ENCODE peak calls at places on chromosomes 5 and 9, in five cellular contexts. One of them, this sample, is unnamed.

GRCh38 chr9:105385372-105385985 is 62.4 kb upstream of the FSD1L start:
- DNase-seq in H1: no peak
- DNase-seq in HepG2: no peak
- DNase-seq in K562: no peak
- DNase-seq in A549: no peak
- DNase-seq in this sample: no peak

GRCh38 chr9:92046676-92047075 is 68.5 kb downstream of the SPTLC1 start:
- DNase-seq in A549: no peak
- DNase-seq in H1: no peak
- DNase-seq in K562: no peak
- DNase-seq in HepG2: no peak
- DNase-seq in this sample: no peak

GRCh38 chr9:76856016-76856415 is 49.9 kb downstream of the PRUNE2 start:
- DNase-seq in H1: no peak
- DNase-seq in HepG2: no peak
- DNase-seq in A549: no peak
- DNase-seq in K562: no peak
- DNase-seq in this sample: no peak

GRCh38 chr5:158398360-158399201 is 539.6 kb upstream of the CLINT1 start:
- DNase-seq in K562: no peak
- DNase-seq in HepG2: no peak
- DNase-seq in A549: no peak
- DNase-seq in H1: no peak
- DNase-seq in this sample: no peak

GRCh38 chr5:180313677-180314076 is 21.8 kb upstream of the MAPK9 start:
- DNase-seq in A549: no peak
- DNase-seq in K562: peak; percentile 67
- DNase-seq in H1: no peak
- DNase-seq in HepG2: peak; percentile 70
- DNase-seq in this sample: peak; percentile 75

GRCh38 chr5:175880797-175881312 is 9.5 kb downstream of the CPLX2 start:
- DNase-seq in H1: no peak
- DNase-seq in A549: no peak
- DNase-seq in K562: no peak
- DNase-seq in HepG2: no peak
- DNase-seq in this sample: no peak

GRCh38 chr5:179135006-179135405 is 74.8 kb downstream of the ZNF354C start:
- DNase-seq in A549: no peak
- DNase-seq in HepG2: no peak
- DNase-seq in H1: no peak
- DNase-seq in K562: no peak
- DNase-seq in this sample: no peak

GRCh38 chr5:137405393-137405792 is 93.7 kb downstream of the SPOCK1 start:
- DNase-seq in K562: no peak
- DNase-seq in HepG2: no peak
- DNase-seq in A549: no peak
- DNase-seq in H1: no peak
- DNase-seq in this sample: no peak

GRCh38 chr5:75021229-75021628 is 31.1 kb downstream of the GCNT4 start:
- DNase-seq in H1: no peak
- DNase-seq in K562: no peak
- DNase-seq in HepG2: no peak
- DNase-seq in A549: no peak
- DNase-seq in this sample: no peak

GRCh38 chr5:88925692-88926490 is 42.9 kb upstream of the MEF2C start:
- DNase-seq in H1: no peak
- DNase-seq in K562: no peak
- DNase-seq in A549: no peak
- DNase-seq in HepG2: no peak
- DNase-seq in this sample: no peak

GRCh38 chr9:137499858-137500661 is 40.9 kb upstream of the NSMF start:
- DNase-seq in HepG2: no peak
- DNase-seq in K562: peak; percentile 52
- DNase-seq in A549: no peak
- DNase-seq in H1: no peak
- DNase-seq in this sample: no peak

GRCh38 chr9:125654121-125654520 is 52.9 kb downstream of the MAPKAP1 start:
- DNase-seq in K562: no peak
- DNase-seq in H1: peak; percentile 51
- DNase-seq in A549: no peak
- DNase-seq in HepG2: no peak
- DNase-seq in this sample: no peak

GRCh38 chr9:93173365-93174150 is 10.4 kb upstream of the WNK2 start:
- DNase-seq in H1: no peak
- DNase-seq in K562: no peak
- DNase-seq in A549: no peak
- DNase-seq in HepG2: no peak
- DNase-seq in this sample: no peak

GRCh38 chr9:87193925-87194380 is 246.6 kb upstream of the GAS1 start:
- DNase-seq in K562: no peak
- DNase-seq in HepG2: no peak
- DNase-seq in H1: no peak
- DNase-seq in A549: no peak
- DNase-seq in this sample: no peak

GRCh38 chr5:107218457-107219193 is 452.1 kb downstream of the EFNA5 start:
- DNase-seq in H1: no peak
- DNase-seq in HepG2: no peak
- DNase-seq in A549: no peak
- DNase-seq in K562: no peak
- DNase-seq in this sample: peak; percentile 82

GRCh38 chr5:172616730-172617129 is 24.3 kb upstream of the NEURL1B start:
- DNase-seq in HepG2: no peak
- DNase-seq in A549: no peak
- DNase-seq in K562: no peak
- DNase-seq in H1: no peak
- DNase-seq in this sample: no peak

GRCh38 chr5:143014017-143014651 is 244.0 kb downstream of the ARHGAP26 start:
- DNase-seq in H1: no peak
- DNase-seq in K562: peak; percentile 54
- DNase-seq in HepG2: no peak
- DNase-seq in A549: no peak
- DNase-seq in this sample: no peak

GRCh38 chr5:23033864-23034263 is 180.7 kb upstream of the CDH12 start:
- DNase-seq in A549: no peak
- DNase-seq in H1: no peak
- DNase-seq in HepG2: no peak
- DNase-seq in K562: no peak
- DNase-seq in this sample: no peak

GRCh38 chr5:115096034-115096769 is 73.5 kb downstream of the TRIM36 start:
- DNase-seq in A549: no peak
- DNase-seq in H1: no peak
- DNase-seq in HepG2: no peak
- DNase-seq in K562: no peak
- DNase-seq in this sample: no peak

GRCh38 chr5:69035665-69036064 is 58.1 kb upstream of the SLC30A5 start:
- DNase-seq in A549: no peak
- DNase-seq in K562: no peak
- DNase-seq in HepG2: no peak
- DNase-seq in H1: no peak
- DNase-seq in this sample: no peak

GRCh38 chr5:36728697-36729543 is 122.5 kb downstream of the SLC1A3 start:
- DNase-seq in K562: peak; percentile 70
- DNase-seq in A549: peak; percentile 57
- DNase-seq in HepG2: peak; percentile 65
- DNase-seq in H1: no peak
- DNase-seq in this sample: peak; percentile 68

GRCh38 chr9:107486674-107487520 is 2.7 kb downstream of the KLF4 start:
- DNase-seq in K562: no peak
- DNase-seq in HepG2: no peak
- DNase-seq in A549: no peak
- DNase-seq in H1: no peak
- DNase-seq in this sample: no peak

GRCh38 chr5:112703866-112704820 is 33.5 kb upstream of the APC start:
- DNase-seq in H1: no peak
- DNase-seq in A549: no peak
- DNase-seq in K562: peak; percentile 23
- DNase-seq in HepG2: no peak
- DNase-seq in this sample: peak; percentile 80

GRCh38 chr5:59390074-59390659 is 503.4 kb downstream of the PDE4D start:
- DNase-seq in HepG2: peak; percentile 18
- DNase-seq in K562: peak; percentile 11
- DNase-seq in A549: no peak
- DNase-seq in H1: no peak
- DNase-seq in this sample: peak; percentile 40

DNA sequence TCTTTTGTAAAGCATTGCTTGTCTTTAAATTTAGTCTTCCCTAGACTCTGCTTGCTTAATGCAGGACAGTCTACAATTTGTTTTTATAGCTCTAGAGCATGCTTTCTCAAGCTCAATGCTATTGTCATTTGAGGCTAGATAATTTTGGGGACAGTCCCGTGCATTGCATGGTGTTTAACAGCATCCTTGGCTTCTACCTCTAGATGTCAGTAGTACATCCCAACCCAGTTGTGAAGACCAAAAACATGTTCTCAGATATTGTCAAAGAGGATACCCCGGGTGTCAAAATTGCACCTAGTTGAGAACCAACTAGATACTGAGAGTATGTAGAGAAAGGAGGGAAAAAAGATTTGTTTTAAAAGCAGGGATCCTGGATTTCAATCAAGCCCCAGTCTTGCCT is 277.5 kb downstream of the CEMIP2 start:
- DNase-seq in H1: no peak
- DNase-seq in K562: no peak
- DNase-seq in HepG2: peak; percentile 4
- DNase-seq in A549: peak; percentile 6
- DNase-seq in this sample: no peak
- TF ChIP-seq JUN in H1: no peak
- TF ChIP-seq JUN in K562: no peak
- TF ChIP-seq JUN in HepG2: no peak
- TF ChIP-seq JUN in A549: no peak
- TF ChIP-seq JUN in this sample: no peak

DNA sequence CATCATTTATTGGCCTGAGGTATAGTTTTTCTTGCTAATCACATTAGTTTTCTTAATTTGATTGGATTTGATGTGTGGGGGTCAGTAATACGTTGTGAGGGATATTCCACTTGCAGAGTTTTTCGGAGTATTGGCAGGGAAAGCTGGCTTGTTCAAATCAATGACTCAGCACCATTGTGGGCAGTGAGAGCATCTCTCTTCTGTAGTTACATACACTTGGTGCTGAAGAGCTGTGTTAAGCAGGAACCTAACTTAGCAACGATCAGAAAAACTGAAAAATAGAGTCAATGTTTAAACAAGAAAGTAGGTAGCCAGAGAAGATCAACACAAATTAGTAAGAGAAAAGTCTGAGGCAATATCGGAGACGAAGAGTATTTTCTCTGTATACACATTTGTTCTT is 344.6 kb upstream of the EDIL3 start:
- DNase-seq in K562: no peak
- DNase-seq in HepG2: no peak
- DNase-seq in A549: no peak
- DNase-seq in H1: no peak
- DNase-seq in this sample: no peak
- H3K4me2 ChIP-seq in K562: no peak overlapping the region
- H3K4me2 ChIP-seq in HepG2: no peak overlapping the region
- H3K4me2 ChIP-seq in A549: no peak overlapping the region
- H3K4me2 ChIP-seq in H1: no peak overlapping the region
- H3K4me2 ChIP-seq in this sample: no peak overlapping the region

DNA sequence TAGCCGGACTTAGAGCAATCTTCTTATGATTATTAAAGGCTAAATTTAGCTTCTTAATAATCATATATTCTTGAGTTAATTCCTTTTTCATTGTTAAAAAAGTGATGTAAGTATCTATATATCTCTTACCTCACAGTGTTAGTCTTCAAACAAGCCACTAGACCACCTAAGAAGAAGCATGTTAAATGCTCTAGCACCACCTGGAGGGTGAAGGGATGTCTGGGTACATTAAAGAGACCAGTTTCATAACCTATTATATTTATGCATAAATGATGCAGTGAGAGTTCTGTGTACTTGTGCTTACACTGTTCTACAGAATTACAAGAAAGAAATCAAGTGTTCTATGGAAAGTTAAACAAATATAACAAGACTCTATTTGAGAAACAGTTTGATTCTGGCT is 55.9 kb upstream of the SLCO6A1 start:
- DNase-seq in A549: no peak
- DNase-seq in HepG2: peak; percentile 12
- DNase-seq in H1: no peak
- DNase-seq in K562: no peak
- DNase-seq in this sample: no peak
- TF ChIP-seq CTCF in A549: no peak
- TF ChIP-seq CTCF in HepG2: peak; percentile 28
- TF ChIP-seq CTCF in H1: no peak
- TF ChIP-seq CTCF in K562: no peak
- TF ChIP-seq CTCF in this sample: no peak

GRCh38 chr5:151031554-151031953 is 11.2 kb downstream of the GPX3 start:
- DNase-seq in H1: no peak
- DNase-seq in K562: no peak
- DNase-seq in HepG2: no peak
- DNase-seq in A549: no peak
- DNase-seq in this sample: no peak

GRCh38 chr5:151036556-151036955 is 16.2 kb downstream of the GPX3 start:
- DNase-seq in HepG2: no peak
- DNase-seq in A549: no peak
- DNase-seq in K562: no peak
- DNase-seq in H1: no peak
- DNase-seq in this sample: no peak

GRCh38 chr5:151033217-151033934 is 13.0 kb downstream of the GPX3 start:
- DNase-seq in K562: no peak
- DNase-seq in A549: no peak
- DNase-seq in HepG2: no peak
- DNase-seq in H1: no peak
- DNase-seq in this sample: no peak

GRCh38 chr5:151037561-151038291 is 17.3 kb downstream of the GPX3 start:
- DNase-seq in HepG2: peak; percentile 31
- DNase-seq in K562: no peak
- DNase-seq in H1: no peak
- DNase-seq in A549: no peak
- DNase-seq in this sample: peak; percentile 86

DNA sequence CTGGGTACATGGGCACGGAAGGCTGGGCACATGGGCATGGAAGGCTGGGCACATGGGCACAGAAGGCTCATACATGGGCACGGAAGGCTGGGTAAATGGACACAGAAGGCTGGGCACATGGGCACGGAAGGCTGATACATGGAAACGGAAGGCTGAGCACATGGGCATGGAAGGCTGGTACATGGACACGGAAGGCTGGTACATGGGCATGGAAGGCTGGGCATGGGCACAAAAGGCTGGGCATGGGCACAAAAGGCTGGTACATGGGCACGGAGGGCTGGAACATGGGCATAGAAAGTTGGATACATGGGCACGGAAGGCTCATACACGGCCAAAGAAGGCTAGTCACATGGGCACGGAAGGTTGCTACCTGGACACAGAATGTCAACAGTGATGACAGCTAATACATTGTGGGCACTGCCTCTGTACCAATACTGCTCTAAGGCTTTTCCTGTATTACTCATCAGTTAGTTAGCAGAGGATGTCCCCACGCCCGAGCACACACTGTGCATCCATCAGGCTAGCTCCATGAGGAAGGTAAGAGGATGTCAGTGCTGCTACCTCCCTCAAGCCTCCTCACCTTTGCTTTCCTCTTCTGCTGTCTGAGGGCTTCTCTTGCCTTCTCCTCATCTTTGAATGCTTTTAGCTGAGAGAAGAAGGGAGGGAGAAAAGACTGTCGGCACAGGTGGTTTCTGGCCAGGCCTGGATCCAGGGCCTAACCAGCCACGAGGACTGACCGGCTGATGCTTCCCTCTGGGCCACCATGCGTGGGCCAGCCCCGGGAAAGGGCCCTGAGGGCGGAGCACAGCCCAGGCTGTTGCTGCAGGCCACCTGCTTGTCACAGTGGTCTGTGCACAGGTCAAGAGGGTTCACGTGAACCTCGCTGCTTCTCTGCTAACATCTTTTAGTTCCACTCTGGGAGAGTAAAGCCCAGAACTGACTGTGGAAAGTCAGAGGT is 14.3 kb downstream of the GPX3 start:
- DNase-seq in H1: no peak
- DNase-seq in HepG2: no peak
- DNase-seq in K562: no peak
- DNase-seq in A549: no peak
- DNase-seq in this sample: no peak
- TF ChIP-seq JUN in H1: no peak
- TF ChIP-seq JUN in HepG2: no peak
- TF ChIP-seq JUN in K562: no peak
- TF ChIP-seq JUN in A549: no peak
- TF ChIP-seq JUN in this sample: no peak